ENCODE peak calls at places on chromosomes 13 and 19, in eight cellular contexts. J, W, S, O, Q, M, C and D are unnamed samples.

GRCh38 chr19:27652281-27652680 is 1560.7 kb downstream of the UQCRFS1 start:
- DNase-seq in J (no peak), W (no peak), S (no peak), O (no peak), Q (no peak), M (no peak), C (no peak), D (no peak)

GRCh38 chr13:37681295-37682032 is 82.9 kb upstream of the POSTN start:
- DNase-seq in J (peak; percentile 4), W (no peak), S (no peak), O (no peak), Q (peak; percentile 81), M (no peak), C (no peak), D (peak; percentile 46)

GRCh38 chr19:14004619-14005380 is 1.3 kb downstream of the RFX1 start:
- DNase-seq in J (no peak), W (no peak), S (peak; percentile 14), O (peak; percentile 36), Q (no peak), M (peak; percentile 77), C (peak; percentile 84), D (no peak)

GRCh38 chr19:42487025-42487797 is 41.1 kb downstream of the CEACAM1 start:
- DNase-seq in J (no peak), W (peak; percentile 55), S (no peak), O (no peak), Q (no peak), M (no peak), C (no peak), D (no peak)

GRCh38 chr13:112374271-112374670 is 1.9 kb upstream of the SPACA7 start:
- DNase-seq in J (no peak), W (no peak), S (no peak), O (no peak), Q (no peak), M (no peak), C (no peak), D (no peak)

GRCh38 chr13:31742102-31742695 is 2.9 kb downstream of the RXFP2 start:
- DNase-seq in J (peak; percentile 65), W (peak; percentile 89), S (peak; percentile 53), O (peak; percentile 83), Q (peak; percentile 53), M (peak; percentile 47), C (peak; percentile 54), D (peak; percentile 67)

GRCh38 chr13:110528371-110528770 is 33.2 kb downstream of the RAB20 start:
- DNase-seq in J (no peak), W (no peak), S (no peak), O (peak; percentile 57), Q (no peak), M (no peak), C (peak; percentile 51), D (no peak)

GRCh38 chr13:25085125-25085742 is 10.7 kb upstream of the PABPC3 start:
- DNase-seq in J (peak; percentile 71), W (peak; percentile 74), S (no peak), O (peak; percentile 69), Q (peak; percentile 37), M (peak; percentile 32), C (peak; percentile 25), D (peak; percentile 63)

GRCh38 chr13:79541426-79542049 is 60.6 kb downstream of the NDFIP2 start:
- DNase-seq in J (peak; percentile 69), W (no peak), S (peak; percentile 19), O (peak; percentile 60), Q (peak; percentile 53), M (no peak), C (no peak), D (peak; percentile 82)

GRCh38 chr13:35857769-35858168 is 273.4 kb downstream of the DCLK1 start:
- DNase-seq in J (no peak), W (peak; percentile 87), S (no peak), O (no peak), Q (peak; percentile 84), M (no peak), C (no peak), D (no peak)

GRCh38 chr13:43815204-43815603 is 28.4 kb upstream of the ENOX1 start:
- DNase-seq in J (no peak), W (no peak), S (no peak), O (peak; percentile 28), Q (peak; percentile 96), M (no peak), C (peak; percentile 24), D (no peak)

GRCh38 chr19:2253106-2254051 is 2.8 kb downstream of the JSRP1 start:
- DNase-seq in J (no peak), W (peak; percentile 86), S (no peak), O (no peak), Q (no peak), M (no peak), C (no peak), D (no peak)

GRCh38 chr13:24875566-24875965 is 111.6 kb downstream of the RNF17 start:
- DNase-seq in J (no peak), W (no peak), S (no peak), O (no peak), Q (no peak), M (no peak), C (no peak), D (no peak)

DNA sequence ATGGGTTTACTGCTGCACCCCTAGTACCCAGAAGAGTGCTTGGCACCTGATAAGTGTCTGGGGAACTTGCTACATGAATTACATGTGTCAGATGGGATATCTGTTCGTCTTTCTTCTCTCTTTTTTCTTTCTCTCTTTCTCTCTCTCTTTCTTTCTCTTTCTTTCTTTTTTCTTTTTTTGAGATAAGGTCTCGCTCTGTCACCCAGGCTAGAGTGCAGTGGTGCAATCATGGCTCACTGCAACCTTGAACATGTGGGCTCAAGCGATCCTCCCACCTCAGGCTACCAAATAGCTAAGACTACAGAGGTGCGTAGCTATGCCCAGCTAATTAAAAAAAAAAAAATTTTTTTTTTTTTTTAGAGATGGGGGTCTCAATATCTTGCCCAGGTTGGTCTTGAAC is 6.1 kb downstream of the CADM4 start:
- DNase-seq in J (no peak), W (no peak), S (no peak), O (no peak), Q (no peak), M (no peak), C (peak; percentile 55), D (no peak)
- TF ChIP-seq CTCF in J (no peak), W (no peak), S (no peak), O (no peak), Q (no peak), M (no peak), C (no peak), D (no peak)

GRCh38 chr19:52690395-52691214 is 44.2 kb downstream of the ZNF611 start:
- DNase-seq in J (peak; percentile 97), W (peak; percentile 97), S (peak; percentile 95), O (peak; percentile 96), Q (peak; percentile 96), M (peak; percentile 97), C (peak; percentile 93), D (peak; percentile 97)
- TF ChIP-seq CTCF in J (no peak), W (peak; percentile 63), S (no peak), O (peak; percentile 9), Q (no peak), M (no peak), C (peak; percentile 43), D (no peak)

GRCh38 chr19:10332158-10332964 is 968 bp downstream of the RAVER1 start:
- DNase-seq in J (no peak), W (peak; percentile 60), S (no peak), O (peak; percentile 67), Q (no peak), M (peak; percentile 70), C (no peak), D (no peak)
- TF ChIP-seq CTCF in J (no peak), W (peak; percentile 29), S (no peak), O (peak; percentile 4), Q (no peak), M (no peak), C (no peak), D (no peak)

GRCh38 chr19:15252398-15253018 is 20.3 kb upstream of the EPHX3 start:
- DNase-seq in J (peak; percentile 42), W (peak; percentile 75), S (no peak), O (no peak), Q (peak; percentile 36), M (no peak), C (no peak), D (no peak)
- TF ChIP-seq CTCF in J (peak; percentile 58), W (peak; percentile 66), S (peak; percentile 49), O (peak; percentile 38), Q (peak; percentile 56), M (peak; percentile 12), C (no peak), D (peak; percentile 74)

DNA sequence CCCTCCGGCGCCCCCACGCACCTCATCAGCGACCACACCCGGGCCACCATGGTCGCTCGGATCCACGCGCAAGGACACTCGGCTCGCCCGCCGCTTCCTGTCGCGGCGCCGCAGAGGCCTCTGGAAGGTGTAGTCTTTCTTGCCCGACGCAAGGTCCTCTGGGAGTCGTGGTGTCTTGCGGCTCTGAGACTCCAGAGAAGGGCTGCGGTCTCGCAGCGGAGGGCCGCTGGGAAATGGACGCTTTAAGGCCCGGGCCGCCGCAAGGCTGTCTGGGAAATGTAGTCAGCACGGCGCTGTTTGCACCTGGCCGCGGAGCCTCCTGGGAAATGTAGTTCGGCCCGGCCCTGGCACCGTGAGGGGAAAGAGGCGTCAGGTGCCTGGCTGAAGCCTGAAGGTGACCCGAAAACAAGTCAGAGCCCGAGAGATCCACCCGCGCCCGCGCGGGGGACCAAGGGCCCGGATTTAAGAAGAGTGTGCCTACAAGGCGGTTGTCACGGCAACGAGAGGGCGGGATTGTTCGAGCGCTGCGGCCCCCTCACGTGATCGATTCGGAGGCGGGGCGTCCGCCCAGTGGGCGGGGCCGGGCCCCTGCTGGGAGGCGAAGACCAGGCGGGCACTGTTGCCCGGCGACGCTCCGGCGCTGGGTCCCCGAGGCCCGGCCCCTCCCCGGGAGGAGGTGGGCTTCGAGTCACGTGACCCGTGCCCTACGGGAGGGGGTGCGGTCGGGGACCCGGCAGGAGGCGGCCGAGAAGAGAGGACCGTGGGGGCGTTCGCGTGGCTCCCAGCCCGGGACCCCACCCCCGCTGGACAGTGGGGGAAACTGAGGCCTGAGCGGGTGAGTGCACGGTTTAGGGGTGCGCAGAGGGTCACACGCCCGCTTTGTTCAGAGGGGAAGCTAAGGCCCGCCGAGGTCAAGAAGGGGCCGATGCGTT is at the start of the genes HSD11B1L and MICOS13:
- DNase-seq in J (peak; percentile 99), W (peak; percentile 99), S (peak; percentile 92), O (peak; percentile 99), Q (peak; percentile 98), M (peak; percentile 99), C (peak; percentile 99), D (peak; percentile 99)
- TF ChIP-seq CTCF in J (no peak), W (no peak), S (no peak), O (no peak), Q (no peak), M (no peak), C (no peak), D (no peak)

DNA sequence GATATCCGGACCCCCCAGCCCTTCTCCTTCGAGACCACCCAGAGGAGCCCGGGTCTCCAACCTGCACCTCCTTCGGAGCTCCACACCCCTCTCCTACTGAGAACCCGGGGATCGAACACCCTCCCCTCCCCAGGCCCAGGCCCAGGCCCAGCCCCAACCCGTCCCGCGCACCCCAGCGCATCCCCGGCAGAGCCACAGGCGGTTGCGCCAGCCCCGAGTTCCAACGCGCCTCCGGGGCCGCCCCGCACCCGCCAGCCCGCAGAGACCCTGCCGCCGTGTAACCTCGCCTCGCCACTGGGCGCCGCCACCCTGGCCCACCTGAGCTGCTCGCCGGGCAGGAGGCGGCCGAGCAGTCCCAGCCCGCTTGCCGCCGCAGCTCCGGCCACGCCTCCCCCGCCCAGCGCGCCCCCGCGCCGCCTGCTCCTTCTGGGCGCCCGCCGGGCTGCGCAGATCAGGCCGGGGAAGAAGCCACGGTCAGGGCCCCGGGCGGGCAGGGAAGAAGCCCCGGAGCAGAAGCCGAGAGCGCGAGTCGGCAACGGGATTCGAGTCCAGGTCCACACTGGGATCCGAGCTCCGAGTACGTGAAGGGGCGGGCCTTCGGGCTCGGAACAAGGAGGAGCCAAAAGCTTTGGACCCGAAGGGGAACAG is at the start of gene MBOAT7:
- DNase-seq in J (no peak), W (no peak), S (peak; percentile 74), O (no peak), Q (no peak), M (no peak), C (no peak), D (no peak)
- TF ChIP-seq CTCF in J (no peak), W (peak; percentile 61), S (no peak), O (peak; percentile 43), Q (no peak), M (no peak), C (no peak), D (peak; percentile 49)